ENCODE peak calls at places on chromosomes 2 and 18, in six cellular contexts. F is GM12865, Y is IMR-90, H is brain microvascular endothelial cell, E is astrocyte of the spinal cord, R is fibroblast of the aortic adventitia. P is an unnamed sample.

GRCh38 chr2:38215993-38216392 is 140.0 kb upstream of the CYP1B1 start:
- DNase-seq in F (no peak), E (peak), H (no peak), Y (no peak), R (peak), P (no peak)

GRCh38 chr2:201261471-201261870 is 1.1 kb downstream of the CASP8 start:
- DNase-seq in H (no peak), R (no peak), F (peak), E (no peak), Y (no peak), P (no peak)

GRCh38 chr18:73942081-73942625 is 205.5 kb downstream of the FBXO15 start:
- DNase-seq in F (no peak), E (no peak), H (no peak), R (no peak), Y (no peak), P (no peak)

GRCh38 chr2:47598476-47598875 is 184.5 kb upstream of the MSH6 start:
- DNase-seq in E (no peak), R (no peak), Y (no peak), F (no peak), H (no peak), P (no peak)

GRCh38 chr2:28239152-28239551 is 153.5 kb upstream of the FOSL2 start:
- DNase-seq in Y (no peak), R (no peak), E (no peak), F (no peak), H (no peak), P (no peak)

GRCh38 chr2:1032030-1032429 is 81.4 kb downstream of the SNTG2 start:
- DNase-seq in H (no peak), R (no peak), E (no peak), Y (no peak), F (no peak), P (no peak)

GRCh38 chr18:52060612-52061259 is 279.3 kb upstream of the DCC start:
- DNase-seq in H (no peak), E (no peak), Y (no peak), F (no peak), R (no peak), P (no peak)

GRCh38 chr18:2978626-2979025 is 34.3 kb downstream of the LPIN2 start:
- DNase-seq in E (peak), Y (peak), R (peak), H (peak), F (no peak), P (no peak)

GRCh38 chr2:127820080-127820668 is 9.2 kb upstream of the WDR33 start:
- DNase-seq in Y (peak), R (peak), E (no peak), F (no peak), H (peak), P (no peak)

GRCh38 chr2:74572178-74572925 is 17.8 kb downstream of the DOK1 start:
- DNase-seq in F (peak), Y (no peak), R (no peak), H (no peak), E (no peak), P (no peak)

GRCh38 chr2:220493871-220494525 is 866.6 kb downstream of the SLC4A3 start:
- DNase-seq in H (no peak), Y (no peak), E (no peak), F (no peak), R (no peak), P (no peak)

GRCh38 chr2:27400348-27401135 is 8.8 kb downstream of the PPM1G start:
- DNase-seq in Y (no peak), E (peak), H (no peak), R (no peak), F (no peak), P (no peak)

GRCh38 chr2:236155406-236155805 is 12.8 kb downstream of the GBX2 start:
- DNase-seq in H (no peak), E (no peak), F (no peak), R (no peak), Y (no peak), P (no peak)

GRCh38 chr2:175879679-175880078 is 122.4 kb downstream of the LNPK start:
- DNase-seq in H (no peak), Y (no peak), R (no peak), F (no peak), E (no peak), P (no peak)

GRCh38 chr2:121049921-121050585 is 234.9 kb downstream of the TFCP2L1 start:
- DNase-seq in R (no peak), Y (no peak), F (no peak), E (no peak), H (no peak), P (no peak)

GRCh38 chr2:241563031-241563507 is 4.5 kb downstream of the BOK start:
- DNase-seq in Y (no peak), E (no peak), R (no peak), H (no peak), F (no peak), P (no peak)

GRCh38 chr2:28516950-28517349 is 21.1 kb downstream of the PLB1 start:
- DNase-seq in F (no peak), E (no peak), Y (no peak), R (peak), H (no peak), P (no peak)

GRCh38 chr2:236831698-236832097 is 254.0 kb upstream of the COPS8 start:
- DNase-seq in F (no peak), E (no peak), Y (no peak), H (no peak), R (no peak), P (no peak)

GRCh38 chr2:168992591-168993349 is 38.4 kb downstream of the ABCB11 start:
- DNase-seq in H (peak), Y (no peak), E (no peak), F (no peak), R (peak), P (no peak)

GRCh38 chr18:48135436-48135966 is 205.0 kb upstream of the SMAD2 start:
- DNase-seq in R (no peak), H (no peak), Y (no peak), E (no peak), F (no peak), P (no peak)

GRCh38 chr18:35524236-35524635 is 26.5 kb upstream of the INO80C start:
- DNase-seq in H (no peak), E (no peak), F (no peak), Y (no peak), R (no peak), P (no peak)

GRCh38 chr2:225895126-225895525 is 495.6 kb downstream of the NYAP2 start:
- DNase-seq in Y (peak), R (peak), F (no peak), H (no peak), E (peak), P (no peak)

GRCh38 chr2:174035981-174036742 is 71.0 kb upstream of the SP3 start:
- DNase-seq in F (peak), R (peak), H (no peak), Y (peak), E (peak), P (no peak)

GRCh38 chr18:5393779-5394178 is 98.3 kb upstream of the ZBTB14 start:
- DNase-seq in R (peak), Y (peak), F (no peak), E (peak), H (peak), P (no peak)

GRCh38 chr18:79523738-79524180 is 128.0 kb downstream of the NFATC1 start:
- DNase-seq in Y (no peak), R (no peak), F (peak), E (no peak), H (no peak), P (peak)

GRCh38 chr2:21131861-21132260 is 8.1 kb downstream of the TDRD15 start:
- DNase-seq in E (no peak), F (no peak), Y (no peak), R (no peak), H (no peak), P (no peak)

GRCh38 chr2:112869258-112869842 is 32.8 kb upstream of the IL1B start:
- DNase-seq in H (no peak), Y (peak), F (peak), R (peak), E (peak), P (no peak)

GRCh38 chr2:98314251-98314650 is 32.0 kb upstream of the CNGA3 start:
- DNase-seq in Y (no peak), F (no peak), H (no peak), E (no peak), R (no peak), P (no peak)

GRCh38 chr2:70304501-70304900 is 2.6 kb upstream of the FAM136A start:
- DNase-seq in F (no peak), E (no peak), Y (no peak), H (no peak), R (no peak), P (no peak)

GRCh38 chr2:54557601-54558187 is 101.6 kb downstream of the SPTBN1 start:
- DNase-seq in H (no peak), R (peak), F (peak), Y (no peak), E (peak), P (peak)

GRCh38 chr2:160207271-160207670 is 7.2 kb upstream of the ITGB6 start:
- DNase-seq in R (no peak), H (no peak), E (no peak), Y (no peak), F (no peak), P (no peak)

GRCh38 chr2:241601841-241602240 is 35.1 kb downstream of the THAP4 start:
- DNase-seq in E (no peak), R (no peak), F (no peak), H (no peak), Y (no peak), P (no peak)

GRCh38 chr2:108195133-108195439 is 44.7 kb upstream of the SULT1C3 start:
- DNase-seq in Y (no peak), F (no peak), H (no peak), E (no peak), R (no peak), P (no peak)

GRCh38 chr2:108199726-108200125 is 40.0 kb upstream of the SULT1C3 start:
- DNase-seq in Y (peak), H (peak), E (no peak), F (no peak), R (peak), P (no peak)

GRCh38 chr2:108189316-108189715 is 50.5 kb upstream of the SULT1C3 start:
- DNase-seq in E (no peak), H (peak), R (no peak), F (no peak), Y (no peak), P (no peak)

GRCh38 chr2:108193251-108193650 is 46.5 kb upstream of the SULT1C3 start:
- DNase-seq in E (peak), H (no peak), R (no peak), F (no peak), Y (no peak), P (no peak)

GRCh38 chr2:108194409-108195132 is 45.2 kb upstream of the SULT1C3 start:
- DNase-seq in Y (no peak), E (no peak), F (no peak), H (no peak), R (peak), P (no peak)
- TF ChIP-seq CTCF in Y (peak), E (peak), F (peak), H (peak), R (peak), P (peak)

DNA sequence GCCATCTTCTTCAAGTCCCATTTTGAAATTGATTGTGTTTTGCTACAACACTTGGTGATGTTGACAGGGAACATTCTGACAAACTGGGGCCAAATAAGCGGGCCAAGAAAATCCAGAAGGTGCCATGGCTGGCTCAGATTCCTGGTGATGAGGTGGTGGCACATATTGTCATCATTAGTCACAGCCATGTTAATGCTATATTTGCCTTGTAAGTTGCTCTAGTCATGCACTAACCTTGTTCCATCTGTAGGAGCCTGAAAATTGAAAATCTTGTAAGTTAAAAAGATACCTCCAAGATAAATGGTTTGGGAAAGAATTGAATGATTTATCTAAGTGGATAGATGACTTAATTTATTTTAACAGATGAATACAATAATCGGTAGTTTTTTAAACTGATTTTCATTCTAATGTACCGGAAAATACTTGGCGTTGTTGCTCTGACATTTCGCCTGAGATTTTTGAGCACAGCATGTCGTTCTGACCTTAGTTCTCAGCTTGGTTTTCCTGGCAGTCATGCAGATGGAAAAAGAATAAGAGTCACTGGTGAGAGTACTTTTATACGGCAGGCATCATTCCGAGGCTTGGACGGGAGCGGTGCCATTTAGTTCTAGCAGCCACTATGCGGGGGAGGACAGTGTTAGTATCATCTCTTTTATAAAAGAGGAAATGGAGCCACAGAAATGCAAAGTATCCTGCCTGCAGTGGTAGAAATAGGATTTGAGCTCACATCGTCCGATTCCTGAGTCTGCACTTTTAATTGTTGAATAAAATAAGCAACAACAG is 133.9 kb downstream of the ZNF532 start:
- DNase-seq in Y (peak), H (peak), E (peak), F (no peak), R (peak), P (no peak)
- TF ChIP-seq CTCF in Y (no peak), H (no peak), E (no peak), F (no peak), R (no peak), P (no peak)

GRCh38 chr2:117931978-117932377 is 81.9 kb downstream of the CCDC93 start:
- DNase-seq in H (no peak), F (no peak), E (no peak), R (no peak), Y (no peak), P (no peak)

GRCh38 chr2:117931266-117931665 is 82.6 kb downstream of the CCDC93 start:
- DNase-seq in Y (no peak), H (no peak), E (no peak), R (no peak), F (no peak), P (no peak)

GRCh38 chr2:117935436-117935835 is 78.4 kb downstream of the CCDC93 start:
- DNase-seq in R (no peak), H (no peak), F (no peak), Y (no peak), E (no peak), P (no peak)

GRCh38 chr2:117933884-117934354 is 80.0 kb downstream of the CCDC93 start:
- DNase-seq in F (no peak), E (no peak), Y (no peak), H (no peak), R (no peak), P (no peak)

DNA sequence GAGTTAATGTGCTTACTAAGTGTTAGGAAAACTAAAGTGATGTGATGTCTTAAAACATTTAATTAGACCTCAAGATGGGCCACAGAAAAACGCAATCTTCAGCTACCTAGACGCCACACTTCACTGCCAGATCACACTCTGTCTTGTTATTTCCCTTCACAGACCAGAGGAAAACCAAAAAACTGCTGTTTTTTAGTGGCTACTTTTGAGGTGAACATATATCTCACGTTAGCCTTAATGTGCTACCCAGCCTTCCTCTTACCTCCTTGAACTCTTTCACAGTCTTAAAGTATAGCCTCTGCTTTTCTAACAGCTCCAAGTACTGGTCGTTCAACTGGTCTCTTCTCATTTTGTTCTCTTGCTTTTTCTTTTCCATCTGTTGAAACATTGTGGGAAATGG is 83.1 kb downstream of the CCDC93 start:
- DNase-seq in H (no peak), E (no peak), F (no peak), R (no peak), Y (no peak), P (no peak)
- TF ChIP-seq CTCF in H (no peak), E (no peak), F (no peak), R (no peak), Y (no peak), P (no peak)

GRCh38 chr2:18987592-18988073 is 370.8 kb downstream of the OSR1 start:
- DNase-seq in E (peak), R (peak), F (no peak), H (peak), Y (peak), P (no peak)
- TF ChIP-seq CTCF in E (peak), R (peak), F (no peak), H (peak), Y (peak), P (no peak)

GRCh38 chr2:24228470-24228869 is 53.6 kb downstream of the FAM228A start:
- DNase-seq in H (no peak), R (peak), E (no peak), Y (peak), F (no peak), P (no peak)
- TF ChIP-seq CTCF in H (peak), R (peak), E (peak), Y (peak), F (peak), P (peak)